ENCODE peak calls at places on chromosome 20, in six cellular contexts. One of them, this sample, is unnamed. For H3K27me3, the result is how much of the 10 kb centered on the place peaks cover.

GRCh38 chr20:46979603-46980241 is 85.1 kb downstream of the EYA2 start:
- DNase-seq in Peyer's patch: no peak
- DNase-seq in right cardiac atrium: no peak
- DNase-seq in hepatocyte: no peak
- DNase-seq in left ventricle myocardium inferior: no peak
- DNase-seq in CD8-positive, alpha-beta memory T cell: no peak
- DNase-seq in this sample: no peak

GRCh38 chr20:19661717-19662637 is 96.1 kb upstream of the RIN2 start:
- DNase-seq in right cardiac atrium: peak
- DNase-seq in CD8-positive, alpha-beta memory T cell: peak
- DNase-seq in hepatocyte: peak
- DNase-seq in Peyer's patch: peak
- DNase-seq in left ventricle myocardium inferior: peak
- DNase-seq in this sample: peak

GRCh38 chr20:19779634-19780033 is 21.6 kb downstream of the RIN2 start:
- DNase-seq in hepatocyte: no peak
- DNase-seq in Peyer's patch: no peak
- DNase-seq in right cardiac atrium: no peak
- DNase-seq in left ventricle myocardium inferior: no peak
- DNase-seq in CD8-positive, alpha-beta memory T cell: no peak
- DNase-seq in this sample: no peak

GRCh38 chr20:49700411-49701185 is 13.1 kb downstream of the B4GALT5 start:
- DNase-seq in Peyer's patch: no peak
- DNase-seq in CD8-positive, alpha-beta memory T cell: no peak
- DNase-seq in left ventricle myocardium inferior: no peak
- DNase-seq in hepatocyte: no peak
- DNase-seq in right cardiac atrium: no peak
- DNase-seq in this sample: no peak

GRCh38 chr20:19757487-19757972 is 528 bp upstream of the RIN2 start:
- DNase-seq in hepatocyte: peak
- DNase-seq in CD8-positive, alpha-beta memory T cell: no peak
- DNase-seq in right cardiac atrium: peak
- DNase-seq in left ventricle myocardium inferior: peak
- DNase-seq in Peyer's patch: no peak
- DNase-seq in this sample: no peak

GRCh38 chr20:54063998-54064676 is 6.3 kb downstream of the BCAS1 start:
- DNase-seq in Peyer's patch: no peak
- DNase-seq in left ventricle myocardium inferior: no peak
- DNase-seq in hepatocyte: no peak
- DNase-seq in right cardiac atrium: no peak
- DNase-seq in CD8-positive, alpha-beta memory T cell: peak
- DNase-seq in this sample: no peak

GRCh38 chr20:642398-643174 is 10.4 kb downstream of the SRXN1 start:
- DNase-seq in left ventricle myocardium inferior: peak
- DNase-seq in right cardiac atrium: peak
- DNase-seq in Peyer's patch: no peak
- DNase-seq in hepatocyte: no peak
- DNase-seq in CD8-positive, alpha-beta memory T cell: no peak
- DNase-seq in this sample: no peak

GRCh38 chr20:49685809-49686208 is 27.9 kb downstream of the B4GALT5 start:
- DNase-seq in CD8-positive, alpha-beta memory T cell: no peak
- DNase-seq in hepatocyte: no peak
- DNase-seq in Peyer's patch: no peak
- DNase-seq in right cardiac atrium: no peak
- DNase-seq in left ventricle myocardium inferior: no peak
- DNase-seq in this sample: no peak

GRCh38 chr20:32458837-32459220 is 100.7 kb downstream of the ASXL1 start:
- DNase-seq in right cardiac atrium: peak
- DNase-seq in CD8-positive, alpha-beta memory T cell: no peak
- DNase-seq in left ventricle myocardium inferior: no peak
- DNase-seq in hepatocyte: no peak
- DNase-seq in Peyer's patch: no peak
- DNase-seq in this sample: no peak

GRCh38 chr20:62714799-62715198 is 6.2 kb downstream of the NTSR1 start:
- DNase-seq in right cardiac atrium: peak
- DNase-seq in left ventricle myocardium inferior: no peak
- DNase-seq in Peyer's patch: no peak
- DNase-seq in CD8-positive, alpha-beta memory T cell: no peak
- DNase-seq in hepatocyte: no peak
- DNase-seq in this sample: no peak
- H3K27ac ChIP-seq in right cardiac atrium: no peak
- H3K27ac ChIP-seq in left ventricle myocardium inferior: no peak
- H3K27ac ChIP-seq in Peyer's patch: no peak
- H3K27ac ChIP-seq in CD8-positive, alpha-beta memory T cell: no peak
- H3K27ac ChIP-seq in hepatocyte: no peak
- H3K27ac ChIP-seq in this sample: no peak

GRCh38 chr20:21522479-21523397 is 8.9 kb upstream of the NKX2-2 start:
- DNase-seq in CD8-positive, alpha-beta memory T cell: no peak
- DNase-seq in hepatocyte: no peak
- DNase-seq in left ventricle myocardium inferior: no peak
- DNase-seq in right cardiac atrium: no peak
- DNase-seq in Peyer's patch: no peak
- DNase-seq in this sample: no peak
- H3K4me3 ChIP-seq in CD8-positive, alpha-beta memory T cell: no peak
- H3K4me3 ChIP-seq in hepatocyte: no peak
- H3K4me3 ChIP-seq in left ventricle myocardium inferior: peak
- H3K4me3 ChIP-seq in right cardiac atrium: peak
- H3K4me3 ChIP-seq in Peyer's patch: peak
- H3K4me3 ChIP-seq in this sample: peak

GRCh38 chr20:59121714-59122376 is 41.8 kb upstream of the ZNF831 start:
- DNase-seq in CD8-positive, alpha-beta memory T cell: no peak
- DNase-seq in hepatocyte: no peak
- DNase-seq in Peyer's patch: no peak
- DNase-seq in right cardiac atrium: no peak
- DNase-seq in left ventricle myocardium inferior: no peak
- DNase-seq in this sample: peak
- H3K27me3 ChIP-seq in CD8-positive, alpha-beta memory T cell: under half
- H3K27me3 ChIP-seq in hepatocyte: under half
- H3K27me3 ChIP-seq in Peyer's patch: under half
- H3K27me3 ChIP-seq in right cardiac atrium: under half
- H3K27me3 ChIP-seq in left ventricle myocardium inferior: under half
- H3K27me3 ChIP-seq in this sample: under half

DNA sequence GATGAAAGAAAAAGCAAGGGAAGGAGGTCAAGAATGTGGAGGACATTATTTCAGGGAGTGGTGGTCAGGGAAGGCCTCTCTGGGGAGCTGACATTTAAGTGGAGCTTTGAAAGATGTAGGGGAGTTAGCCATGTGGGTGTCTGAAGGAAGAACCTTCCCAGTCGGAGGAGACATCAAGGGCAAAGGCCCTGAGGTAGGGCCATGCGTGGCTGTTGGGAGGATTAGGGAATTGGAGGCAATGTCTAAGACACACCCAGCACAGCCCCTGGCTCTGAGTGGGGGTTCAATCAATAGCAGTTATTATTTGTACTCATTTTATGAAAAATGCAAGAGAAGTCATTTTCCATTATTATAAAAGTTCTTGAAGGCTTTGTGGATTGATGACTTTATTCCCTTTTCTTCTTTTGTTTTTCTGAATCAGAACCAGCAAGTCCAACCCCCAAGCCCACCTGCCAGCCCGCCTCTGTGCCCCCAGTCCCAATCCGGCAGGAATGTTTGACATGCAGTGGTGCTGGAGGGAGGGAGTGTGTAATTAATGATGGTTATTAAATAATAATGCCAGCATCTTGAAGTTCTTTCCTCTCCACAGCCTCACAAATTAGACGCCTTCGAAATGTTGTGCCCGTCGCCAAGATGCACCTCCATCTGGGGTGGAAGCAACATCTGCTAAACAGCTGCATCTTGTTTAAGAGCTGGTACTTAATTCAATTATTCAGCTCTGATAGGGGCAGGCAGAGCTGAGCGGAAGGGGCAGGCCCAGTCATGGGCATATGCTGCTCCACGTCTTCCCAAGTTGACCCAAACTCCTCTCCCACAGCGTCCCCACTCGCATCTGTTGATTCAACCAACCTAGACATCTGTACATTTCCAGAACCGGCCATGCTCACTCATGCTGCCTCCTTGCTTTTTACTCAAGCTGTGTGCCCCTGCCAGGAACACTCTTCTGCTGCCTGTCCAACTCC is 81.3 kb upstream of the SIRPA start:
- DNase-seq in right cardiac atrium: no peak
- DNase-seq in Peyer's patch: no peak
- DNase-seq in left ventricle myocardium inferior: no peak
- DNase-seq in hepatocyte: no peak
- DNase-seq in CD8-positive, alpha-beta memory T cell: no peak
- DNase-seq in this sample: no peak
- H3K27ac ChIP-seq in right cardiac atrium: peak
- H3K27ac ChIP-seq in Peyer's patch: no peak
- H3K27ac ChIP-seq in left ventricle myocardium inferior: peak
- H3K27ac ChIP-seq in hepatocyte: no peak
- H3K27ac ChIP-seq in CD8-positive, alpha-beta memory T cell: no peak
- H3K27ac ChIP-seq in this sample: no peak

This sample was measured in CD4-positive, alpha-beta memory T cell.